ENCODE peak calls at places on chromosomes 11 and 22, in six cellular contexts. O is thyroid gland, B is BJ, J is pancreas, L is thoracic aorta, M is HCT116. Q is an unnamed sample.

GRCh38 chr11:17563961-17564686 is 17.1 kb downstream of the OTOG start:
- DNase-seq in O (no peak), B (no peak), J (peak; percentile 3), L (no peak), M (no peak), Q (no peak)

GRCh38 chr11:94526645-94527438 is 14.6 kb downstream of the C11orf97 start:
- DNase-seq in O (no peak), B (no peak), J (no peak), L (no peak), M (no peak), Q (no peak)

GRCh38 chr11:110776091-110776490 is 63.9 kb upstream of the ARHGAP20 start:
- DNase-seq in O (no peak), B (no peak), J (no peak), L (no peak), M (no peak), Q (no peak)

GRCh38 chr11:36108812-36109498 is 165.1 kb downstream of the LDLRAD3 start:
- DNase-seq in O (no peak), B (no peak), J (no peak), L (no peak), M (no peak), Q (no peak)

GRCh38 chr11:132728026-132728425 is 804.3 kb downstream of the OPCML start:
- DNase-seq in O (no peak), B (no peak), J (no peak), L (no peak), M (no peak), Q (no peak)

GRCh38 chr22:45931042-45931441 is 45.9 kb downstream of the WNT7B start:
- DNase-seq in O (no peak), B (no peak), J (no peak), L (no peak), M (no peak), Q (no peak)

GRCh38 chr11:68340784-68341556 is 28.6 kb downstream of the LRP5 start:
- DNase-seq in O (no peak), B (no peak), J (no peak), L (peak; percentile 37), M (no peak), Q (no peak)

GRCh38 chr11:119285431-119285830 is 31.5 kb downstream of the MCAM start:
- DNase-seq in O (no peak), B (no peak), J (no peak), L (no peak), M (no peak), Q (no peak)

GRCh38 chr22:20025401-20026203 is 4.7 kb downstream of the TANGO2 start:
- DNase-seq in O (no peak), B (no peak), J (no peak), L (no peak), M (no peak), Q (no peak)

GRCh38 chr22:41989246-41989645 is 9.3 kb upstream of the WBP2NL start:
- DNase-seq in O (no peak), B (no peak), J (no peak), L (no peak), M (no peak), Q (no peak)

GRCh38 chr22:25700996-25701815 is 40.8 kb upstream of the MYO18B start:
- DNase-seq in O (no peak), B (peak; percentile 30), J (no peak), L (no peak), M (no peak), Q (peak; percentile 67)

GRCh38 chr11:61766353-61766841 is 14.0 kb downstream of the MYRF start:
- DNase-seq in O (no peak), B (no peak), J (no peak), L (no peak), M (no peak), Q (no peak)

GRCh38 chr11:132430352-132431091 is 1060.1 kb downstream of the NTM start:
- DNase-seq in O (peak; percentile 34), B (no peak), J (no peak), L (no peak), M (no peak), Q (peak; percentile 54)

GRCh38 chr22:28019360-28019759 is 100.3 kb upstream of the PITPNB start:
- DNase-seq in O (peak; percentile 72), B (no peak), J (peak; percentile 10), L (no peak), M (no peak), Q (peak; percentile 38)

GRCh38 chr11:116808262-116809175 is 14.6 kb downstream of the APOA4 start:
- DNase-seq in O (no peak), B (no peak), J (peak; percentile 76), L (no peak), M (no peak), Q (peak; percentile 47)

GRCh38 chr11:66477256-66478201 is 2.7 kb upstream of the DPP3 start:
- DNase-seq in O (no peak), B (no peak), J (no peak), L (no peak), M (no peak), Q (no peak)

GRCh38 chr11:20134991-20135736 is 25.1 kb downstream of the DBX1 start:
- DNase-seq in O (no peak), B (no peak), J (no peak), L (no peak), M (no peak), Q (peak; percentile 42)

GRCh38 chr11:46414899-46415298 is 23.3 kb upstream of the CHRM4 start:
- DNase-seq in O (no peak), B (no peak), J (no peak), L (no peak), M (no peak), Q (no peak)

GRCh38 chr11:59997800-59998199 is 19.2 kb upstream of the OOSP4B start:
- DNase-seq in O (no peak), B (no peak), J (no peak), L (no peak), M (no peak), Q (no peak)

GRCh38 chr22:41966607-41967240 is 2.5 kb upstream of the SEPTIN3 start:
- DNase-seq in O (no peak), B (peak; percentile 56), J (no peak), L (no peak), M (peak; percentile 48), Q (peak; percentile 93)

GRCh38 chr11:104650234-104650633 is 248.0 kb downstream of the CASP12 start:
- DNase-seq in O (no peak), B (no peak), J (no peak), L (no peak), M (no peak), Q (no peak)

GRCh38 chr11:31652528-31652927 is 143.0 kb downstream of the ELP4 start:
- DNase-seq in O (no peak), B (no peak), J (no peak), L (no peak), M (no peak), Q (no peak)

GRCh38 chr11:60957188-60957587 is 5.2 kb upstream of the SLC15A3 start:
- DNase-seq in O (no peak), B (no peak), J (no peak), L (no peak), M (no peak), Q (no peak)

GRCh38 chr11:19027829-19028595 is 32.5 kb downstream of the MRGPRX2 start:
- DNase-seq in O (no peak), B (peak; percentile 4), J (no peak), L (no peak), M (peak; percentile 43), Q (peak; percentile 27)

GRCh38 chr11:119709638-119710346 is 19.2 kb downstream of the NECTIN1 start:
- DNase-seq in O (no peak), B (peak; percentile 46), J (no peak), L (no peak), M (no peak), Q (peak; percentile 74)

GRCh38 chr11:83284501-83285051 is 1.6 kb downstream of the CCDC90B start:
- DNase-seq in O (no peak), B (no peak), J (no peak), L (no peak), M (no peak), Q (no peak)

GRCh38 chr11:11227686-11228085 is 125.4 kb downstream of the CSNK2A3 start:
- DNase-seq in O (no peak), B (no peak), J (no peak), L (no peak), M (no peak), Q (no peak)

GRCh38 chr11:11229691-11230090 is 123.4 kb downstream of the CSNK2A3 start:
- DNase-seq in O (no peak), B (no peak), J (no peak), L (no peak), M (no peak), Q (no peak)

GRCh38 chr11:11231763-11232162 is 121.3 kb downstream of the CSNK2A3 start:
- DNase-seq in O (no peak), B (no peak), J (no peak), L (no peak), M (no peak), Q (no peak)

DNA sequence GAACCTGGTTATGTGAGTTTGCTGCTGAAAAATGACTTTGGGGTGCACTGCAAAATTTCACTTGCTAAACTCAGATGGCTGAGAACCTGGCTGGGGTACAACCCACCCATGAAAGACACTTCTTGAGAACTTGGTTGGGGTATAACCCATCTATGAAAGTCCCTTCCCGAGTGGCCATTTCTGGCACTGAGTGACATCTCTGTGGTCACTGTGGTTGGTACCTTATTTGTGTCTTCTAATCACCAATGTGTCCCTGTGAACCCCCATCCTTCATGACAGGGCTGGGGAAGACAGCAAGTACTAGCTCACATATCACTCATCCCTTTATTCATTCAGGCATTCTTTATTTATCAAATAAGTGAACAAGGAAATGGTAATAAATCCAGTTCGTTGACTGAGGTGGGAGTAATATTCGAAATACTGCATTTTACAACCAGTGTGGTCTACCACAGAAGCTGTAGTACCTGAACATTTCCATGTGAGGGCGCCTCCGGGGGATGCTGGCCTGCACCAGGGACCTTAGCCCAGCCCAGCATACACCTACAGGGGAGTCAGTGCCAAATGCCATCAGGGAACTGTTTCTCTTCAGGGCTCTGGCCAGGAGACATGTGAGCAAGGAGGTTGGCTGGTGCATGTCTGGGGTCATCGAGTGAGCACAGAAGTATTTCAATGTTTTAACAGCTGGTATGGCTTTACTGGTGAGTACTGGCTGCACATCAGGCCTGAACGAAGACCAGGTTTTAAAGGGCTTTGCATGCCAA is 122.1 kb downstream of the CSNK2A3 start:
- DNase-seq in O (peak; percentile 93), B (no peak), J (no peak), L (no peak), M (peak; percentile 6), Q (no peak)
- TF ChIP-seq CTCF in O (peak; percentile 81), B (peak; percentile 27), J (no peak), L (no peak), M (peak; percentile 46), Q (no peak)

GRCh38 chr22:49553518-49554295 is 274.0 kb downstream of the BRD1 start:
- DNase-seq in O (no peak), B (no peak), J (no peak), L (no peak), M (no peak), Q (no peak)
- H3K4me3 ChIP-seq in O (no peak overlapping the region), B (no peak overlapping the region), J (no peak overlapping the region), L (no peak overlapping the region), M (no peak overlapping the region), Q (no peak overlapping the region)

DNA sequence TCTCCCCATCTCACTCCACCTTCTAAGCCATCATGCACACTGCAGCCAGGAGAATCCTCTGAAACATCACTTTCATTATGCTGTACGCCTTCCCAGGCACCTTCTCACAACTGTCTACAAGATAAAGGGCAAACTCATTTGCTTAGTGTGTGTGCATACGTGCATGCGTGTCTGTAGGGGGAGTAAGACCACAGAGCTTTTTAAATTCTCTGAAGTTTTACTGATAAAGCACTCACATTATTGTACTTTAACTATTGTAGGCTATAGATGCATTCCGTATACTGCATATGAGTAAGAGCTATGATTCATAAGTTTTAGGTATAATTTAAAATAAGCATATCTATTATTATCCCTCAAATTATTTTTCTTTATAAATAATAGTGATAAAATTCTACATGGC is 15.3 kb upstream of the ANKK1 start:
- DNase-seq in O (no peak), B (no peak), J (no peak), L (no peak), M (no peak), Q (no peak)
- TF ChIP-seq CTCF in O (no peak), B (no peak), J (no peak), L (no peak), M (no peak), Q (no peak)

GRCh38 chr11:64207247-64208085 is 945 bp downstream of the FERMT3 start:
- DNase-seq in O (peak; percentile 27), B (peak; percentile 28), J (peak; percentile 48), L (no peak), M (no peak), Q (peak; percentile 77)
- H3K4me3 ChIP-seq in O (no peak overlapping the region), B (no peak overlapping the region), J (no peak overlapping the region), L (peak overlapping the region; percentile 68), M (no peak overlapping the region), Q (no peak overlapping the region)

Q was measured in AG10803.